ENCODE peak calls at places on chromosomes 11 and 22, in six cellular contexts. L is A549; G is cardiac fibroblast; S is activated CD4-positive, CD25-positive, alpha-beta regulatory T cell treated with anti-CD3 and anti-CD28 coated beads, Interleukin-2, amount 50 U/mL, for 72 hours; Z is activated CD8-positive, alpha-beta memory T cell treated with anti-CD3 and anti-CD28 coated beads, Interleukin-2, amount 50 U/mL, for 48 hours; J is H54. P is an unnamed sample.

GRCh38 chr22:49573109-49573765 is 254.4 kb downstream of the BRD1 start:
- DNase-seq in L (no peak), G (no peak), S (no peak), Z (peak; percentile 25), J (no peak), P (no peak)

GRCh38 chr22:20089226-20089976 is 9.4 kb downstream of the DGCR8 start:
- DNase-seq in L (no peak), G (no peak), S (no peak), Z (no peak), J (no peak), P (no peak)

GRCh38 chr22:20567993-20568417 is 60.6 kb downstream of the MED15 start:
- DNase-seq in L (no peak), G (peak; percentile 58), S (no peak), Z (no peak), J (no peak), P (peak; percentile 39)

GRCh38 chr11:18615628-18616392 is 16.2 kb downstream of the MISFA start:
- DNase-seq in L (no peak), G (peak; percentile 23), S (no peak), Z (no peak), J (no peak), P (no peak)

GRCh38 chr11:97367406-97368083 is 977.7 kb downstream of the JRKL start:
- DNase-seq in L (no peak), G (no peak), S (no peak), Z (no peak), J (no peak), P (no peak)

GRCh38 chr11:21430532-21430931 is 761.1 kb downstream of the NELL1 start:
- DNase-seq in L (no peak), G (no peak), S (no peak), Z (no peak), J (no peak), P (no peak)

GRCh38 chr11:9120659-9121350 is 29.4 kb upstream of the SCUBE2 start:
- DNase-seq in L (peak; percentile 39), G (no peak), S (no peak), Z (no peak), J (no peak), P (peak; percentile 34)

GRCh38 chr11:8090756-8091155 is 9.7 kb downstream of the TUB start:
- DNase-seq in L (no peak), G (peak; percentile 54), S (no peak), Z (no peak), J (no peak), P (peak; percentile 62)

GRCh38 chr11:30346068-30346688 is 23.3 kb downstream of the ARL14EP start:
- DNase-seq in L (peak; percentile 7), G (peak; percentile 71), S (no peak), Z (no peak), J (no peak), P (peak; percentile 72)

GRCh38 chr11:95996621-95997020 is 72.7 kb upstream of the MTMR2 start:
- DNase-seq in L (no peak), G (no peak), S (no peak), Z (no peak), J (no peak), P (no peak)

GRCh38 chr22:46054091-46054877 is 77.3 kb upstream of the WNT7B start:
- DNase-seq in L (no peak), G (peak; percentile 78), S (peak; percentile 44), Z (peak; percentile 72), J (no peak), P (peak; percentile 78)

GRCh38 chr11:101792814-101793213 is 122.0 kb upstream of the CEP126 start:
- DNase-seq in L (no peak), G (peak; percentile 7), S (no peak), Z (no peak), J (no peak), P (no peak)

GRCh38 chr11:82924522-82925224 is 23.1 kb downstream of the DDIAS start:
- DNase-seq in L (no peak), G (no peak), S (no peak), Z (no peak), J (no peak), P (no peak)

GRCh38 chr22:25829808-25830777 is 88.1 kb downstream of the MYO18B start:
- DNase-seq in L (no peak), G (no peak), S (no peak), Z (no peak), J (no peak), P (no peak)

GRCh38 chr11:100928426-100928825 is 201.2 kb downstream of the PGR start:
- DNase-seq in L (no peak), G (no peak), S (no peak), Z (no peak), J (no peak), P (no peak)

GRCh38 chr11:66346476-66347424 is 679 bp downstream of the B4GAT1 start:
- DNase-seq in L (no peak), G (no peak), S (peak; percentile 38), Z (no peak), J (no peak), P (no peak)

GRCh38 chr11:111908639-111909305 is 2.8 kb downstream of the CRYAB start:
- DNase-seq in L (no peak), G (no peak), S (no peak), Z (no peak), J (no peak), P (no peak)

GRCh38 chr11:124633355-124633754 is 10.7 kb downstream of the TBRG1 start:
- DNase-seq in L (peak; percentile 26), G (peak; percentile 23), S (no peak), Z (no peak), J (no peak), P (peak; percentile 50)

GRCh38 chr11:14414470-14415461 is 55.8 kb upstream of the RRAS2 start:
- DNase-seq in L (no peak), G (peak; percentile 30), S (peak; percentile 62), Z (peak; percentile 80), J (no peak), P (no peak)

GRCh38 chr22:26367402-26368245 is 61.4 kb upstream of the ASPHD2 start:
- DNase-seq in L (peak; percentile 10), G (peak; percentile 63), S (peak; percentile 70), Z (peak; percentile 87), J (peak; percentile 6), P (peak; percentile 76)

GRCh38 chr11:20840341-20840740 is 171.0 kb downstream of the NELL1 start:
- DNase-seq in L (no peak), G (no peak), S (no peak), Z (no peak), J (no peak), P (no peak)

GRCh38 chr11:69086152-69086551 is 37.4 kb downstream of the TPCN2 start:
- DNase-seq in L (no peak), G (peak; percentile 16), S (no peak), Z (no peak), J (no peak), P (no peak)

GRCh38 chr11:73532310-73532709 is 65.6 kb downstream of the FAM168A start:
- DNase-seq in L (no peak), G (no peak), S (no peak), Z (no peak), J (no peak), P (no peak)

GRCh38 chr11:45580399-45580798 is 85.0 kb downstream of the CHST1 start:
- DNase-seq in L (peak; percentile 11), G (peak; percentile 50), S (no peak), Z (no peak), J (no peak), P (peak; percentile 68)

P was measured in dermis blood vessel endothelial cell.